ENCODE peak calls at places on chromosomes 7 and 10, in six cellular contexts. One of them, this sample, is unnamed.

GRCh38 chr10:17808971-17809841 is at the start of gene MRC1:
- DNase-seq in GF-D8: no peak
- DNase-seq in activated CD4-positive, alpha-beta T cell treated with anti-CD3 and anti-CD28 coated beads for 48 hours: no peak
- DNase-seq in SW 1271: no peak
- DNase-seq in CD4-positive, CD25-positive, alpha-beta regulatory T cell: peak; percentile 1
- DNase-seq in head of caudate nucleus: no peak
- DNase-seq in this sample: no peak

GRCh38 chr7:83520706-83521105 is 128.2 kb downstream of the SEMA3E start:
- DNase-seq in GF-D8: no peak
- DNase-seq in activated CD4-positive, alpha-beta T cell treated with anti-CD3 and anti-CD28 coated beads for 48 hours: no peak
- DNase-seq in SW 1271: no peak
- DNase-seq in CD4-positive, CD25-positive, alpha-beta regulatory T cell: no peak
- DNase-seq in head of caudate nucleus: no peak
- DNase-seq in this sample: no peak

GRCh38 chr7:95046494-95047240 is 139.3 kb downstream of the PPP1R9A start:
- DNase-seq in GF-D8: no peak
- DNase-seq in activated CD4-positive, alpha-beta T cell treated with anti-CD3 and anti-CD28 coated beads for 48 hours: no peak
- DNase-seq in SW 1271: no peak
- DNase-seq in CD4-positive, CD25-positive, alpha-beta regulatory T cell: no peak
- DNase-seq in head of caudate nucleus: no peak
- DNase-seq in this sample: no peak

GRCh38 chr7:368651-369475 is 78.9 kb downstream of the FOXL3 start:
- DNase-seq in GF-D8: no peak
- DNase-seq in activated CD4-positive, alpha-beta T cell treated with anti-CD3 and anti-CD28 coated beads for 48 hours: no peak
- DNase-seq in SW 1271: no peak
- DNase-seq in CD4-positive, CD25-positive, alpha-beta regulatory T cell: no peak
- DNase-seq in head of caudate nucleus: no peak
- DNase-seq in this sample: no peak

GRCh38 chr10:66795871-66796270 is 130.0 kb upstream of the LRRTM3 start:
- DNase-seq in GF-D8: no peak
- DNase-seq in activated CD4-positive, alpha-beta T cell treated with anti-CD3 and anti-CD28 coated beads for 48 hours: no peak
- DNase-seq in SW 1271: no peak
- DNase-seq in CD4-positive, CD25-positive, alpha-beta regulatory T cell: no peak
- DNase-seq in head of caudate nucleus: no peak
- DNase-seq in this sample: no peak

GRCh38 chr7:116113310-116113709 is 82.7 kb upstream of the TFEC start:
- DNase-seq in GF-D8: no peak
- DNase-seq in activated CD4-positive, alpha-beta T cell treated with anti-CD3 and anti-CD28 coated beads for 48 hours: no peak
- DNase-seq in SW 1271: no peak
- DNase-seq in CD4-positive, CD25-positive, alpha-beta regulatory T cell: no peak
- DNase-seq in head of caudate nucleus: no peak
- DNase-seq in this sample: no peak

GRCh38 chr7:89028319-89028718 is 232.8 kb upstream of the TEX47 start:
- DNase-seq in GF-D8: no peak
- DNase-seq in activated CD4-positive, alpha-beta T cell treated with anti-CD3 and anti-CD28 coated beads for 48 hours: no peak
- DNase-seq in SW 1271: no peak
- DNase-seq in CD4-positive, CD25-positive, alpha-beta regulatory T cell: no peak
- DNase-seq in head of caudate nucleus: no peak
- DNase-seq in this sample: no peak

GRCh38 chr7:73520673-73521635 is 1.1 kb downstream of the BAZ1B start:
- DNase-seq in GF-D8: no peak
- DNase-seq in activated CD4-positive, alpha-beta T cell treated with anti-CD3 and anti-CD28 coated beads for 48 hours: peak; percentile 29
- DNase-seq in SW 1271: no peak
- DNase-seq in CD4-positive, CD25-positive, alpha-beta regulatory T cell: no peak
- DNase-seq in head of caudate nucleus: no peak
- DNase-seq in this sample: peak; percentile 5

GRCh38 chr10:28661035-28661434 is 16.3 kb upstream of the BAMBI start:
- DNase-seq in GF-D8: no peak
- DNase-seq in activated CD4-positive, alpha-beta T cell treated with anti-CD3 and anti-CD28 coated beads for 48 hours: no peak
- DNase-seq in SW 1271: peak; percentile 31
- DNase-seq in CD4-positive, CD25-positive, alpha-beta regulatory T cell: no peak
- DNase-seq in head of caudate nucleus: no peak
- DNase-seq in this sample: peak; percentile 27

GRCh38 chr10:59847888-59848287 is 58.5 kb downstream of the CCDC6 start:
- DNase-seq in GF-D8: no peak
- DNase-seq in activated CD4-positive, alpha-beta T cell treated with anti-CD3 and anti-CD28 coated beads for 48 hours: no peak
- DNase-seq in SW 1271: no peak
- DNase-seq in CD4-positive, CD25-positive, alpha-beta regulatory T cell: no peak
- DNase-seq in head of caudate nucleus: no peak
- DNase-seq in this sample: no peak

GRCh38 chr7:471866-472639 is 47.6 kb downstream of the PDGFA start:
- DNase-seq in GF-D8: no peak
- DNase-seq in activated CD4-positive, alpha-beta T cell treated with anti-CD3 and anti-CD28 coated beads for 48 hours: peak; percentile 10
- DNase-seq in SW 1271: no peak
- DNase-seq in CD4-positive, CD25-positive, alpha-beta regulatory T cell: no peak
- DNase-seq in head of caudate nucleus: no peak
- DNase-seq in this sample: peak; percentile 85

GRCh38 chr7:2939193-2939885 is 95.2 kb upstream of the GNA12 start:
- DNase-seq in GF-D8: peak; percentile 33
- DNase-seq in activated CD4-positive, alpha-beta T cell treated with anti-CD3 and anti-CD28 coated beads for 48 hours: no peak
- DNase-seq in SW 1271: no peak
- DNase-seq in CD4-positive, CD25-positive, alpha-beta regulatory T cell: no peak
- DNase-seq in head of caudate nucleus: no peak
- DNase-seq in this sample: no peak

GRCh38 chr10:86752311-86752710 is 4.1 kb upstream of the BMPR1A start:
- DNase-seq in GF-D8: no peak
- DNase-seq in activated CD4-positive, alpha-beta T cell treated with anti-CD3 and anti-CD28 coated beads for 48 hours: no peak
- DNase-seq in SW 1271: no peak
- DNase-seq in CD4-positive, CD25-positive, alpha-beta regulatory T cell: no peak
- DNase-seq in head of caudate nucleus: no peak
- DNase-seq in this sample: no peak

GRCh38 chr10:6163364-6164270 is 39.1 kb upstream of the PFKFB3 start:
- DNase-seq in GF-D8: peak; percentile 66
- DNase-seq in activated CD4-positive, alpha-beta T cell treated with anti-CD3 and anti-CD28 coated beads for 48 hours: peak; percentile 93
- DNase-seq in SW 1271: peak; percentile 55
- DNase-seq in CD4-positive, CD25-positive, alpha-beta regulatory T cell: peak; percentile 91
- DNase-seq in head of caudate nucleus: peak; percentile 95
- DNase-seq in this sample: peak; percentile 91

GRCh38 chr10:17527530-17528146 is 73.2 kb upstream of the ST8SIA6 start:
- DNase-seq in GF-D8: no peak
- DNase-seq in activated CD4-positive, alpha-beta T cell treated with anti-CD3 and anti-CD28 coated beads for 48 hours: no peak
- DNase-seq in SW 1271: peak; percentile 19
- DNase-seq in CD4-positive, CD25-positive, alpha-beta regulatory T cell: no peak
- DNase-seq in head of caudate nucleus: no peak
- DNase-seq in this sample: no peak

GRCh38 chr10:90641731-90642130 is 216.1 kb downstream of the HTR7 start:
- DNase-seq in GF-D8: no peak
- DNase-seq in activated CD4-positive, alpha-beta T cell treated with anti-CD3 and anti-CD28 coated beads for 48 hours: no peak
- DNase-seq in SW 1271: no peak
- DNase-seq in CD4-positive, CD25-positive, alpha-beta regulatory T cell: no peak
- DNase-seq in head of caudate nucleus: no peak
- DNase-seq in this sample: no peak

GRCh38 chr10:99975942-99976809 is 33.6 kb downstream of the DNMBP start:
- DNase-seq in GF-D8: peak; percentile 55
- DNase-seq in activated CD4-positive, alpha-beta T cell treated with anti-CD3 and anti-CD28 coated beads for 48 hours: no peak
- DNase-seq in SW 1271: peak; percentile 49
- DNase-seq in CD4-positive, CD25-positive, alpha-beta regulatory T cell: no peak
- DNase-seq in head of caudate nucleus: no peak
- DNase-seq in this sample: peak; percentile 58

GRCh38 chr10:34528320-34528719 is 286.8 kb downstream of the PARD3 start:
- DNase-seq in GF-D8: no peak
- DNase-seq in activated CD4-positive, alpha-beta T cell treated with anti-CD3 and anti-CD28 coated beads for 48 hours: no peak
- DNase-seq in SW 1271: peak; percentile 97
- DNase-seq in CD4-positive, CD25-positive, alpha-beta regulatory T cell: no peak
- DNase-seq in head of caudate nucleus: no peak
- DNase-seq in this sample: peak; percentile 97

GRCh38 chr7:131480384-131481315 is 75.8 kb downstream of the PODXL start:
- DNase-seq in GF-D8: no peak
- DNase-seq in activated CD4-positive, alpha-beta T cell treated with anti-CD3 and anti-CD28 coated beads for 48 hours: no peak
- DNase-seq in SW 1271: peak; percentile 45
- DNase-seq in CD4-positive, CD25-positive, alpha-beta regulatory T cell: no peak
- DNase-seq in head of caudate nucleus: no peak
- DNase-seq in this sample: peak; percentile 60

GRCh38 chr7:44400033-44400511 is 74.7 kb upstream of the CAMK2B start:
- DNase-seq in GF-D8: no peak
- DNase-seq in activated CD4-positive, alpha-beta T cell treated with anti-CD3 and anti-CD28 coated beads for 48 hours: no peak
- DNase-seq in SW 1271: no peak
- DNase-seq in CD4-positive, CD25-positive, alpha-beta regulatory T cell: no peak
- DNase-seq in head of caudate nucleus: peak; percentile 92
- DNase-seq in this sample: no peak

GRCh38 chr10:18140957-18141888 is 999 bp downstream of the CACNB2 start:
- DNase-seq in GF-D8: no peak
- DNase-seq in activated CD4-positive, alpha-beta T cell treated with anti-CD3 and anti-CD28 coated beads for 48 hours: no peak
- DNase-seq in SW 1271: no peak
- DNase-seq in CD4-positive, CD25-positive, alpha-beta regulatory T cell: no peak
- DNase-seq in head of caudate nucleus: peak; percentile 70
- DNase-seq in this sample: no peak

GRCh38 chr7:100949227-100949930 is at the start of gene MUC3A:
- DNase-seq in GF-D8: no peak
- DNase-seq in activated CD4-positive, alpha-beta T cell treated with anti-CD3 and anti-CD28 coated beads for 48 hours: no peak
- DNase-seq in SW 1271: no peak
- DNase-seq in CD4-positive, CD25-positive, alpha-beta regulatory T cell: no peak
- DNase-seq in head of caudate nucleus: no peak
- DNase-seq in this sample: no peak

GRCh38 chr10:92829042-92829785 is 19.1 kb upstream of the EXOC6 start:
- DNase-seq in GF-D8: no peak
- DNase-seq in activated CD4-positive, alpha-beta T cell treated with anti-CD3 and anti-CD28 coated beads for 48 hours: no peak
- DNase-seq in SW 1271: no peak
- DNase-seq in CD4-positive, CD25-positive, alpha-beta regulatory T cell: no peak
- DNase-seq in head of caudate nucleus: no peak
- DNase-seq in this sample: no peak

GRCh38 chr7:135238112-135238744 is 4.6 kb downstream of the STRA8 start:
- DNase-seq in GF-D8: no peak
- DNase-seq in activated CD4-positive, alpha-beta T cell treated with anti-CD3 and anti-CD28 coated beads for 48 hours: peak; percentile 50
- DNase-seq in SW 1271: peak; percentile 8
- DNase-seq in CD4-positive, CD25-positive, alpha-beta regulatory T cell: no peak
- DNase-seq in head of caudate nucleus: no peak
- DNase-seq in this sample: no peak

GRCh38 chr10:26725837-26726727 is 28.6 kb downstream of the PDSS1 start:
- DNase-seq in GF-D8: no peak
- DNase-seq in activated CD4-positive, alpha-beta T cell treated with anti-CD3 and anti-CD28 coated beads for 48 hours: peak; percentile 50
- DNase-seq in SW 1271: peak; percentile 26
- DNase-seq in CD4-positive, CD25-positive, alpha-beta regulatory T cell: peak; percentile 27
- DNase-seq in head of caudate nucleus: peak; percentile 85
- DNase-seq in this sample: peak; percentile 82

GRCh38 chr10:43130756-43131155 is 7.5 kb upstream of the CSGALNACT2 start:
- DNase-seq in GF-D8: no peak
- DNase-seq in activated CD4-positive, alpha-beta T cell treated with anti-CD3 and anti-CD28 coated beads for 48 hours: no peak
- DNase-seq in SW 1271: no peak
- DNase-seq in CD4-positive, CD25-positive, alpha-beta regulatory T cell: no peak
- DNase-seq in head of caudate nucleus: no peak
- DNase-seq in this sample: no peak

GRCh38 chr10:74542077-74542476 is 284.3 kb upstream of the KAT6B start:
- DNase-seq in GF-D8: no peak
- DNase-seq in activated CD4-positive, alpha-beta T cell treated with anti-CD3 and anti-CD28 coated beads for 48 hours: no peak
- DNase-seq in SW 1271: peak; percentile 23
- DNase-seq in CD4-positive, CD25-positive, alpha-beta regulatory T cell: no peak
- DNase-seq in head of caudate nucleus: no peak
- DNase-seq in this sample: no peak

GRCh38 chr7:55366461-55367138 is 1.5 kb downstream of the LANCL2 start:
- DNase-seq in GF-D8: peak; percentile 41
- DNase-seq in activated CD4-positive, alpha-beta T cell treated with anti-CD3 and anti-CD28 coated beads for 48 hours: peak; percentile 38
- DNase-seq in SW 1271: peak; percentile 27
- DNase-seq in CD4-positive, CD25-positive, alpha-beta regulatory T cell: no peak
- DNase-seq in head of caudate nucleus: peak; percentile 48
- DNase-seq in this sample: peak; percentile 40

GRCh38 chr7:26549281-26549943 is 257.8 kb downstream of the SNX10 start:
- DNase-seq in GF-D8: peak; percentile 23
- DNase-seq in activated CD4-positive, alpha-beta T cell treated with anti-CD3 and anti-CD28 coated beads for 48 hours: no peak
- DNase-seq in SW 1271: peak; percentile 9
- DNase-seq in CD4-positive, CD25-positive, alpha-beta regulatory T cell: no peak
- DNase-seq in head of caudate nucleus: no peak
- DNase-seq in this sample: peak; percentile 25

GRCh38 chr7:130593033-130593432 is 75.5 kb downstream of the COPG2 start:
- DNase-seq in GF-D8: no peak
- DNase-seq in activated CD4-positive, alpha-beta T cell treated with anti-CD3 and anti-CD28 coated beads for 48 hours: no peak
- DNase-seq in SW 1271: no peak
- DNase-seq in CD4-positive, CD25-positive, alpha-beta regulatory T cell: no peak
- DNase-seq in head of caudate nucleus: peak; percentile 44
- DNase-seq in this sample: no peak

GRCh38 chr10:50360077-50360476 is 108.8 kb upstream of the ASAH2 start:
- DNase-seq in GF-D8: no peak
- DNase-seq in activated CD4-positive, alpha-beta T cell treated with anti-CD3 and anti-CD28 coated beads for 48 hours: no peak
- DNase-seq in SW 1271: no peak
- DNase-seq in CD4-positive, CD25-positive, alpha-beta regulatory T cell: no peak
- DNase-seq in head of caudate nucleus: no peak
- DNase-seq in this sample: no peak

GRCh38 chr7:139119486-139119849 is 9.9 kb upstream of the ZC3HAV1 start:
- DNase-seq in GF-D8: no peak
- DNase-seq in activated CD4-positive, alpha-beta T cell treated with anti-CD3 and anti-CD28 coated beads for 48 hours: no peak
- DNase-seq in SW 1271: no peak
- DNase-seq in CD4-positive, CD25-positive, alpha-beta regulatory T cell: no peak
- DNase-seq in head of caudate nucleus: no peak
- DNase-seq in this sample: no peak

GRCh38 chr7:107659666-107660065 is 962 bp upstream of the SLC26A4 start:
- DNase-seq in GF-D8: peak; percentile 37
- DNase-seq in activated CD4-positive, alpha-beta T cell treated with anti-CD3 and anti-CD28 coated beads for 48 hours: peak; percentile 66
- DNase-seq in SW 1271: peak; percentile 17
- DNase-seq in CD4-positive, CD25-positive, alpha-beta regulatory T cell: no peak
- DNase-seq in head of caudate nucleus: no peak
- DNase-seq in this sample: peak; percentile 25

GRCh38 chr7:662576-662975 is 63.9 kb upstream of the DNAAF5 start:
- DNase-seq in GF-D8: no peak
- DNase-seq in activated CD4-positive, alpha-beta T cell treated with anti-CD3 and anti-CD28 coated beads for 48 hours: no peak
- DNase-seq in SW 1271: no peak
- DNase-seq in CD4-positive, CD25-positive, alpha-beta regulatory T cell: no peak
- DNase-seq in head of caudate nucleus: no peak
- DNase-seq in this sample: no peak

GRCh38 chr10:43981232-43981631 is 332.6 kb upstream of the ZNF32 start:
- DNase-seq in GF-D8: no peak
- DNase-seq in activated CD4-positive, alpha-beta T cell treated with anti-CD3 and anti-CD28 coated beads for 48 hours: no peak
- DNase-seq in SW 1271: no peak
- DNase-seq in CD4-positive, CD25-positive, alpha-beta regulatory T cell: no peak
- DNase-seq in head of caudate nucleus: no peak
- DNase-seq in this sample: no peak

GRCh38 chr10:112722758-112723157 is 227.3 kb upstream of the TCF7L2 start:
- DNase-seq in GF-D8: no peak
- DNase-seq in activated CD4-positive, alpha-beta T cell treated with anti-CD3 and anti-CD28 coated beads for 48 hours: no peak
- DNase-seq in SW 1271: no peak
- DNase-seq in CD4-positive, CD25-positive, alpha-beta regulatory T cell: no peak
- DNase-seq in head of caudate nucleus: peak; percentile 51
- DNase-seq in this sample: no peak